ENCODE peak calls at places on chromosomes 4 and X, in ten cellular contexts. One of them, this sample, is unnamed.

GRCh38 chr4:10781805-10782204 is 97.2 kb upstream of the CLNK start:
- DNase-seq in left lung: no peak
- DNase-seq in A549: no peak
- DNase-seq in colonic mucosa: no peak
- DNase-seq in AG10803: no peak
- DNase-seq in AG04450: no peak
- DNase-seq in tibial artery: no peak
- DNase-seq in cardiac muscle cell: no peak
- DNase-seq in lower lobe of right lung: no peak
- DNase-seq in lower leg skin: no peak
- DNase-seq in this sample: no peak

GRCh38 chr4:101274888-101275752 is 72.2 kb downstream of the PPP3CA start:
- DNase-seq in left lung: no peak
- DNase-seq in A549: no peak
- DNase-seq in colonic mucosa: no peak
- DNase-seq in AG10803: no peak
- DNase-seq in AG04450: no peak
- DNase-seq in tibial artery: no peak
- DNase-seq in cardiac muscle cell: peak; percentile 45
- DNase-seq in lower lobe of right lung: no peak
- DNase-seq in lower leg skin: no peak
- DNase-seq in this sample: no peak

GRCh38 chr4:74291468-74291867 is 16.8 kb upstream of the EPGN start:
- DNase-seq in left lung: no peak
- DNase-seq in A549: no peak
- DNase-seq in colonic mucosa: no peak
- DNase-seq in AG10803: no peak
- DNase-seq in AG04450: no peak
- DNase-seq in tibial artery: no peak
- DNase-seq in cardiac muscle cell: no peak
- DNase-seq in lower lobe of right lung: no peak
- DNase-seq in lower leg skin: no peak
- DNase-seq in this sample: no peak

GRCh38 chr4:22237155-22237751 is 278.6 kb downstream of the ADGRA3 start:
- DNase-seq in left lung: no peak
- DNase-seq in A549: no peak
- DNase-seq in colonic mucosa: peak; percentile 83
- DNase-seq in AG10803: no peak
- DNase-seq in AG04450: no peak
- DNase-seq in tibial artery: no peak
- DNase-seq in cardiac muscle cell: peak; percentile 17
- DNase-seq in lower lobe of right lung: peak; percentile 44
- DNase-seq in lower leg skin: no peak
- DNase-seq in this sample: no peak

GRCh38 chrX:13598877-13599276 is 29.5 kb downstream of the EGFL6 start:
- DNase-seq in left lung: no peak
- DNase-seq in A549: peak; percentile 24
- DNase-seq in colonic mucosa: no peak
- DNase-seq in AG10803: no peak
- DNase-seq in AG04450: no peak
- DNase-seq in tibial artery: no peak
- DNase-seq in cardiac muscle cell: peak; percentile 6
- DNase-seq in lower lobe of right lung: no peak
- DNase-seq in lower leg skin: no peak
- DNase-seq in this sample: no peak

GRCh38 chrX:264634-265455 is 16.3 kb upstream of the PLCXD1 start:
- DNase-seq in left lung: no peak
- DNase-seq in A549: no peak
- DNase-seq in colonic mucosa: peak; percentile 25
- DNase-seq in AG10803: peak; percentile 52
- DNase-seq in AG04450: no peak
- DNase-seq in tibial artery: peak; percentile 29
- DNase-seq in cardiac muscle cell: peak; percentile 89
- DNase-seq in lower lobe of right lung: peak; percentile 35
- DNase-seq in lower leg skin: peak; percentile 14
- DNase-seq in this sample: no peak

GRCh38 chr4:151739118-151739517 is 21.7 kb downstream of the GATB start:
- DNase-seq in left lung: no peak
- DNase-seq in A549: no peak
- DNase-seq in colonic mucosa: no peak
- DNase-seq in AG10803: no peak
- DNase-seq in AG04450: no peak
- DNase-seq in tibial artery: no peak
- DNase-seq in cardiac muscle cell: no peak
- DNase-seq in lower lobe of right lung: no peak
- DNase-seq in lower leg skin: no peak
- DNase-seq in this sample: no peak

GRCh38 chr4:164807611-164808010 is 53.7 kb downstream of the SMIM31 start:
- DNase-seq in left lung: peak; percentile 49
- DNase-seq in A549: no peak
- DNase-seq in colonic mucosa: no peak
- DNase-seq in AG10803: no peak
- DNase-seq in AG04450: no peak
- DNase-seq in tibial artery: no peak
- DNase-seq in cardiac muscle cell: no peak
- DNase-seq in lower lobe of right lung: peak; percentile 52
- DNase-seq in lower leg skin: no peak
- DNase-seq in this sample: no peak

GRCh38 chr4:129193357-129194100 is 97.6 kb downstream of the C4orf33 start:
- DNase-seq in left lung: no peak
- DNase-seq in A549: no peak
- DNase-seq in colonic mucosa: no peak
- DNase-seq in AG10803: no peak
- DNase-seq in AG04450: no peak
- DNase-seq in tibial artery: no peak
- DNase-seq in cardiac muscle cell: no peak
- DNase-seq in lower lobe of right lung: no peak
- DNase-seq in lower leg skin: no peak
- DNase-seq in this sample: no peak

GRCh38 chr4:80184791-80185756 is 12.2 kb upstream of the PRDM8 start:
- DNase-seq in left lung: no peak
- DNase-seq in A549: no peak
- DNase-seq in colonic mucosa: no peak
- DNase-seq in AG10803: no peak
- DNase-seq in AG04450: no peak
- DNase-seq in tibial artery: no peak
- DNase-seq in cardiac muscle cell: peak; percentile 13
- DNase-seq in lower lobe of right lung: no peak
- DNase-seq in lower leg skin: no peak
- DNase-seq in this sample: no peak

GRCh38 chrX:70096052-70096451 is 33.8 kb downstream of the OTUD6A start:
- DNase-seq in left lung: no peak
- DNase-seq in A549: no peak
- DNase-seq in colonic mucosa: no peak
- DNase-seq in AG10803: peak; percentile 21
- DNase-seq in AG04450: no peak
- DNase-seq in tibial artery: no peak
- DNase-seq in cardiac muscle cell: peak; percentile 46
- DNase-seq in lower lobe of right lung: no peak
- DNase-seq in lower leg skin: no peak
- DNase-seq in this sample: no peak

GRCh38 chr4:5969777-5970176 is 48.5 kb downstream of the C4orf50 start:
- DNase-seq in left lung: no peak
- DNase-seq in A549: no peak
- DNase-seq in colonic mucosa: no peak
- DNase-seq in AG10803: no peak
- DNase-seq in AG04450: no peak
- DNase-seq in tibial artery: peak; percentile 31
- DNase-seq in cardiac muscle cell: no peak
- DNase-seq in lower lobe of right lung: no peak
- DNase-seq in lower leg skin: no peak
- DNase-seq in this sample: no peak

GRCh38 chr4:148980782-148981181 is 538.6 kb upstream of the NR3C2 start:
- DNase-seq in left lung: no peak
- DNase-seq in A549: no peak
- DNase-seq in colonic mucosa: no peak
- DNase-seq in AG10803: no peak
- DNase-seq in AG04450: no peak
- DNase-seq in tibial artery: no peak
- DNase-seq in cardiac muscle cell: no peak
- DNase-seq in lower lobe of right lung: no peak
- DNase-seq in lower leg skin: no peak
- DNase-seq in this sample: no peak

GRCh38 chr4:1202526-1203378 is 30.4 kb upstream of the SPON2 start:
- DNase-seq in left lung: peak; percentile 32
- DNase-seq in A549: no peak
- DNase-seq in colonic mucosa: peak; percentile 17
- DNase-seq in AG10803: no peak
- DNase-seq in AG04450: no peak
- DNase-seq in tibial artery: peak; percentile 63
- DNase-seq in cardiac muscle cell: no peak
- DNase-seq in lower lobe of right lung: no peak
- DNase-seq in lower leg skin: no peak
- DNase-seq in this sample: no peak

GRCh38 chr4:78179188-78179587 is 122.1 kb downstream of the FRAS1 start:
- DNase-seq in left lung: no peak
- DNase-seq in A549: no peak
- DNase-seq in colonic mucosa: no peak
- DNase-seq in AG10803: peak; percentile 8
- DNase-seq in AG04450: no peak
- DNase-seq in tibial artery: no peak
- DNase-seq in cardiac muscle cell: no peak
- DNase-seq in lower lobe of right lung: no peak
- DNase-seq in lower leg skin: no peak
- DNase-seq in this sample: peak; percentile 26

GRCh38 chr4:31088600-31089230 is 368.5 kb downstream of the PCDH7 start:
- DNase-seq in left lung: no peak
- DNase-seq in A549: no peak
- DNase-seq in colonic mucosa: no peak
- DNase-seq in AG10803: no peak
- DNase-seq in AG04450: peak; percentile 37
- DNase-seq in tibial artery: no peak
- DNase-seq in cardiac muscle cell: peak; percentile 68
- DNase-seq in lower lobe of right lung: no peak
- DNase-seq in lower leg skin: no peak
- DNase-seq in this sample: no peak

GRCh38 chr4:176824645-176825366 is 32.1 kb upstream of the VEGFC start:
- DNase-seq in left lung: peak; percentile 51
- DNase-seq in A549: no peak
- DNase-seq in colonic mucosa: no peak
- DNase-seq in AG10803: no peak
- DNase-seq in AG04450: no peak
- DNase-seq in tibial artery: no peak
- DNase-seq in cardiac muscle cell: no peak
- DNase-seq in lower lobe of right lung: no peak
- DNase-seq in lower leg skin: no peak
- DNase-seq in this sample: no peak

GRCh38 chrX:130682990-130683389 is 220.0 kb downstream of the ENOX2 start:
- DNase-seq in left lung: no peak
- DNase-seq in A549: no peak
- DNase-seq in colonic mucosa: no peak
- DNase-seq in AG10803: peak; percentile 6
- DNase-seq in AG04450: no peak
- DNase-seq in tibial artery: no peak
- DNase-seq in cardiac muscle cell: peak; percentile 9
- DNase-seq in lower lobe of right lung: no peak
- DNase-seq in lower leg skin: no peak
- DNase-seq in this sample: no peak

DNA sequence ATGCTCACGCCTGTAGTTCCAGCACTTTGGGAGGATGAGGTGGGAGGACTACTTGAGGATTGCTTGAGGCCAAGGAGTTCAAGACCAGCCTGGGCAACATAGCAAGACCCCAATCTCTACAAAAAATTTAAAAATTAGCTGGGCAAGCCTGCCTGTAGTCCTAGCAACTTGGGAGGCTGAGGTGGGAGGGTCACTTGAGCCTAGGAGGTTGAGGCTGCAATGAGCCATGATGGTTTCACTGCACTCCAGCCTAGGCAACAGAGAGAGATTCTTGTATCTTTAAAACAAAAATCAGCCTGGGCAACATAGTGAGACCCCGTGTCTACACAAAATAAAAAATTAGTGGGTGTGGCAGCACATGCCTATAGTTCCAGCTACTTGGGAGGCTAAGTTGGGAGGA is 1.9 kb downstream of the ZNF41 start:
- DNase-seq in left lung: no peak
- DNase-seq in A549: no peak
- DNase-seq in colonic mucosa: no peak
- DNase-seq in AG10803: no peak
- DNase-seq in AG04450: no peak
- DNase-seq in tibial artery: no peak
- DNase-seq in cardiac muscle cell: no peak
- DNase-seq in lower lobe of right lung: no peak
- DNase-seq in lower leg skin: no peak
- DNase-seq in this sample: no peak
- H3K4me3 ChIP-seq in left lung: no peak overlapping the region
- H3K4me3 ChIP-seq in A549: no peak overlapping the region
- H3K4me3 ChIP-seq in colonic mucosa: no peak overlapping the region
- H3K4me3 ChIP-seq in AG10803: no peak overlapping the region
- H3K4me3 ChIP-seq in AG04450: no peak overlapping the region
- H3K4me3 ChIP-seq in tibial artery: no peak overlapping the region
- H3K4me3 ChIP-seq in cardiac muscle cell: no peak overlapping the region
- H3K4me3 ChIP-seq in lower lobe of right lung: no peak overlapping the region
- H3K4me3 ChIP-seq in lower leg skin: no peak overlapping the region
- H3K4me3 ChIP-seq in this sample: no peak overlapping the region

DNA sequence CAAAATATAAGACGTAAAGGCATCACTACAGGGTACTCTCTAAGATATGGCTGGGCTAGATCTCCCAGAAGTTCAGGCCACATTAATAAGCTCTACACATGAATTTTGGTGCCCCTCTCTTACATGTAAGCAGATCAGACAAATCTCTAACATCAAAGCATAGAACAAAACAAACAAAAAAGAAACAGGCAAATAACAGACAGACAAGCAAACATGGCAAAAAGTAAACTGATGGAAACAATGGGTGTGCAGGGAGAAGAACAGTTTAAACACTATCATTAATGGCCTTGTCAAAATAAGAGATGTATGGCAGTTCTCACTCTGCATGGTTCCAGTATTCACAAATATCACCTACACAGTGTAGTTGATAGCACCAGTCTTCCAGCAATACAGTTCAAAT is 110.9 kb upstream of the TLR3 start:
- DNase-seq in left lung: no peak
- DNase-seq in A549: no peak
- DNase-seq in colonic mucosa: no peak
- DNase-seq in AG10803: no peak
- DNase-seq in AG04450: no peak
- DNase-seq in tibial artery: no peak
- DNase-seq in cardiac muscle cell: no peak
- DNase-seq in lower lobe of right lung: no peak
- DNase-seq in lower leg skin: no peak
- DNase-seq in this sample: no peak
- TF ChIP-seq CTCF in left lung: no peak
- TF ChIP-seq CTCF in A549: no peak
- TF ChIP-seq CTCF in colonic mucosa: no peak
- TF ChIP-seq CTCF in AG10803: no peak
- TF ChIP-seq CTCF in AG04450: no peak
- TF ChIP-seq CTCF in tibial artery: no peak
- TF ChIP-seq CTCF in cardiac muscle cell: no peak
- TF ChIP-seq CTCF in lower lobe of right lung: no peak
- TF ChIP-seq CTCF in lower leg skin: no peak
- TF ChIP-seq CTCF in this sample: no peak

GRCh38 chr4:118834070-118834469 is 1.9 kb downstream of the SEC24D start:
- DNase-seq in left lung: no peak
- DNase-seq in A549: no peak
- DNase-seq in colonic mucosa: no peak
- DNase-seq in AG10803: no peak
- DNase-seq in AG04450: no peak
- DNase-seq in tibial artery: no peak
- DNase-seq in cardiac muscle cell: peak; percentile 29
- DNase-seq in lower lobe of right lung: no peak
- DNase-seq in lower leg skin: no peak
- DNase-seq in this sample: no peak
- H3K4me3 ChIP-seq in left lung: peak overlapping the region; percentile 97
- H3K4me3 ChIP-seq in A549: no peak overlapping the region
- H3K4me3 ChIP-seq in colonic mucosa: no peak overlapping the region
- H3K4me3 ChIP-seq in AG10803: peak overlapping the region; percentile 91
- H3K4me3 ChIP-seq in AG04450: peak overlapping the region; percentile 97
- H3K4me3 ChIP-seq in tibial artery: no peak overlapping the region
- H3K4me3 ChIP-seq in cardiac muscle cell: no peak overlapping the region
- H3K4me3 ChIP-seq in lower lobe of right lung: peak overlapping the region; percentile 91
- H3K4me3 ChIP-seq in lower leg skin: no peak overlapping the region
- H3K4me3 ChIP-seq in this sample: no peak overlapping the region

GRCh38 chr4:2598661-2599654 is 62.5 kb downstream of the FAM193A start:
- DNase-seq in left lung: peak; percentile 41
- DNase-seq in A549: no peak
- DNase-seq in colonic mucosa: no peak
- DNase-seq in AG10803: no peak
- DNase-seq in AG04450: no peak
- DNase-seq in tibial artery: no peak
- DNase-seq in cardiac muscle cell: peak; percentile 65
- DNase-seq in lower lobe of right lung: no peak
- DNase-seq in lower leg skin: no peak
- DNase-seq in this sample: no peak
- TF ChIP-seq CTCF in left lung: no peak
- TF ChIP-seq CTCF in A549: no peak
- TF ChIP-seq CTCF in colonic mucosa: no peak
- TF ChIP-seq CTCF in AG10803: no peak
- TF ChIP-seq CTCF in AG04450: no peak
- TF ChIP-seq CTCF in tibial artery: no peak
- TF ChIP-seq CTCF in cardiac muscle cell: peak; percentile 22
- TF ChIP-seq CTCF in lower lobe of right lung: peak; percentile 29
- TF ChIP-seq CTCF in lower leg skin: no peak
- TF ChIP-seq CTCF in this sample: peak; percentile 14

This sample was measured in epithelial cell of proximal tubule.